ENCODE peak calls at places on chromosomes 1 and 21, in four cellular contexts. W is activated T-cell treated with anti-CD3 and anti-CD28 coated beads, Interleukin-2, amount 50 U/mL, for 72 hours; K is NCI-H345; J is activated naive CD4-positive, alpha-beta T cell. M is an unnamed sample.

GRCh38 chr1:2469103-2469940 is 6.8 kb upstream of the PLCH2 start:
- DNase-seq in K (no peak), W (no peak), J (no peak), M (no peak)

GRCh38 chr1:109369167-109369746 is 28.5 kb downstream of the SORT1 start:
- DNase-seq in W (no peak), J (no peak), K (no peak), M (no peak)

GRCh38 chr1:32759521-32759980 is 57.0 kb upstream of the SYNC start:
- DNase-seq in J (no peak), W (no peak), K (no peak), M (no peak)

GRCh38 chr1:8970870-8971337 is 25.2 kb downstream of the CA6 start:
- DNase-seq in K (no peak), J (no peak), W (peak; percentile 70), M (no peak)

GRCh38 chr1:152599934-152600333 is at the start of gene LCE3C:
- DNase-seq in W (no peak), K (no peak), J (no peak), M (no peak)

GRCh38 chr21:36254106-36254941 is 65.7 kb upstream of the MORC3 start:
- DNase-seq in W (no peak), K (no peak), J (no peak), M (no peak)

GRCh38 chr1:114510235-114511047 is 562 bp downstream of the TRIM33 start:
- DNase-seq in K (peak; percentile 55), J (peak; percentile 22), W (peak; percentile 55), M (peak; percentile 31)

GRCh38 chr21:36478207-36478701 is 1.7 kb downstream of the CLDN14 start:
- DNase-seq in K (no peak), J (no peak), W (peak; percentile 60), M (no peak)

GRCh38 chr1:172449012-172449584 is 5.2 kb upstream of the PIGC start:
- DNase-seq in W (peak; percentile 21), K (no peak), J (no peak), M (no peak)

GRCh38 chr21:36310016-36310415 is 10.0 kb upstream of the MORC3 start:
- DNase-seq in J (no peak), K (no peak), W (peak; percentile 82), M (no peak)

GRCh38 chr1:89198500-89199072 is at the start of gene GBP4:
- DNase-seq in K (no peak), W (peak; percentile 52), J (peak; percentile 29), M (peak; percentile 61)

GRCh38 chr21:42314616-42315295 is 453 bp downstream of the TFF3 start:
- DNase-seq in K (peak; percentile 38), J (no peak), W (no peak), M (no peak)

GRCh38 chr21:35775778-35776515 is 284.4 kb downstream of the SETD4 start:
- DNase-seq in W (no peak), J (no peak), K (no peak), M (no peak)

GRCh38 chr1:200224315-200224714 is 185.5 kb downstream of the ZNF281 start:
- DNase-seq in W (no peak), K (no peak), J (no peak), M (no peak)

GRCh38 chr1:225652726-225653462 is at the start of gene ENAH:
- DNase-seq in K (peak; percentile 88), W (peak; percentile 45), J (no peak), M (peak; percentile 19)

GRCh38 chr1:201354151-201354900 is 23.2 kb downstream of the TNNT2 start:
- DNase-seq in K (no peak), W (no peak), J (no peak), M (no peak)

M was measured in CD8-positive, alpha-beta memory T cell.